ENCODE peak calls at places on chromosomes 11 and 22, in seven cellular contexts. I, Y, E, J, P, Q and D are unnamed samples.
A peak's percentile ranks its signal among the peaks of the same experiment; 100 is the strongest.

GRCh38 chr11:12019337-12019736 is 10.9 kb upstream of the DKK3 start:
- DNase-seq in Y (no peak), J (no peak), I (no peak), P (peak; percentile 35), E (no peak), Q (no peak), D (no peak)

GRCh38 chr11:110797453-110797852 is 85.2 kb upstream of the ARHGAP20 start:
- DNase-seq in Y (no peak), P (no peak), J (no peak), E (no peak), I (no peak), Q (no peak), D (no peak)

GRCh38 chr11:117604349-117604995 is 192.5 kb downstream of the DSCAML1 start:
- DNase-seq in Y (no peak), P (peak; percentile 38), Q (no peak), J (no peak), I (no peak), E (no peak), D (no peak)

GRCh38 chr11:66704659-66705360 is 24.2 kb downstream of the SPTBN2 start:
- DNase-seq in Y (no peak), J (no peak), Q (no peak), P (no peak), I (no peak), E (no peak), D (no peak)

GRCh38 chr11:119361056-119361787 is 14.7 kb upstream of the MFRP start:
- DNase-seq in I (peak; percentile 57), Y (peak; percentile 89), E (no peak), P (peak; percentile 88), Q (no peak), J (no peak), D (peak; percentile 88)

GRCh38 chr22:29470159-29470855 is 9.7 kb upstream of the NEFH start:
- DNase-seq in I (peak; percentile 66), Q (peak; percentile 69), E (peak; percentile 54), Y (peak; percentile 66), J (peak; percentile 68), P (peak; percentile 86), D (peak; percentile 94)

GRCh38 chr22:40588726-40589125 is 47.8 kb downstream of the MRTFA start:
- DNase-seq in E (no peak), Q (no peak), P (no peak), Y (no peak), J (no peak), I (no peak), D (no peak)

GRCh38 chr11:27218498-27219038 is 144.4 kb downstream of the CCDC34 start:
- DNase-seq in I (no peak), E (no peak), J (no peak), Y (no peak), P (peak; percentile 73), Q (no peak), D (no peak)

GRCh38 chr11:21866781-21867180 is 326.1 kb upstream of the ANO5 start:
- DNase-seq in J (no peak), Y (no peak), E (no peak), I (no peak), P (no peak), Q (no peak), D (no peak)

GRCh38 chr11:111909378-111909777 is 2.2 kb downstream of the CRYAB start:
- DNase-seq in E (no peak), Y (no peak), P (no peak), J (no peak), Q (no peak), I (no peak), D (no peak)

GRCh38 chr11:87304350-87304749 is 266.6 kb downstream of the TMEM135 start:
- DNase-seq in J (no peak), I (no peak), P (no peak), E (no peak), Q (no peak), Y (no peak), D (no peak)

GRCh38 chr22:39999144-39999757 is 4.5 kb downstream of the FAM83F start:
- DNase-seq in P (peak; percentile 60), Q (no peak), E (no peak), J (peak; percentile 79), Y (peak; percentile 64), I (peak; percentile 30), D (no peak)

GRCh38 chr11:68226421-68226820 is 13.3 kb upstream of the KMT5B start:
- DNase-seq in Y (no peak), P (no peak), E (no peak), I (no peak), Q (no peak), J (no peak), D (no peak)